ENCODE peak calls at places on chromosomes 6 and 20, in six cellular contexts. One of them, this sample, is unnamed.

GRCh38 chr6:10862361-10862760 is 19.5 kb downstream of the GCM2 start:
- DNase-seq in IMR-90: no peak
- DNase-seq in HEK293T: no peak
- DNase-seq in GM12878: no peak
- DNase-seq in K562: no peak
- DNase-seq in HepG2: no peak
- DNase-seq in this sample: no peak

GRCh38 chr6:34246563-34247391 is 2.0 kb downstream of the SMIM29 start:
- DNase-seq in HepG2: peak; percentile 49
- DNase-seq in IMR-90: peak; percentile 46
- DNase-seq in GM12878: no peak
- DNase-seq in HEK293T: peak; percentile 32
- DNase-seq in K562: peak; percentile 79
- DNase-seq in this sample: no peak

GRCh38 chr6:39801456-39802251 is 9.5 kb downstream of the DAAM2 start:
- DNase-seq in HepG2: peak; percentile 78
- DNase-seq in GM12878: no peak
- DNase-seq in HEK293T: no peak
- DNase-seq in IMR-90: no peak
- DNase-seq in K562: peak; percentile 6
- DNase-seq in this sample: no peak

GRCh38 chr6:25851961-25852360 is 20.1 kb upstream of the SLC17A1 start:
- DNase-seq in IMR-90: no peak
- DNase-seq in K562: no peak
- DNase-seq in GM12878: no peak
- DNase-seq in HEK293T: no peak
- DNase-seq in HepG2: no peak
- DNase-seq in this sample: no peak

GRCh38 chr6:26553739-26554668 is 15.8 kb downstream of the HMGN4 start:
- DNase-seq in K562: peak; percentile 93
- DNase-seq in GM12878: no peak
- DNase-seq in HepG2: peak; percentile 81
- DNase-seq in HEK293T: no peak
- DNase-seq in IMR-90: peak; percentile 92
- DNase-seq in this sample: no peak

GRCh38 chr6:157831424-157832249 is 8.6 kb downstream of the SNX9 start:
- DNase-seq in HEK293T: no peak
- DNase-seq in HepG2: no peak
- DNase-seq in IMR-90: no peak
- DNase-seq in K562: no peak
- DNase-seq in GM12878: no peak
- DNase-seq in this sample: no peak

GRCh38 chr6:165566088-165566828 is 96.8 kb downstream of the PDE10A start:
- DNase-seq in GM12878: no peak
- DNase-seq in HEK293T: no peak
- DNase-seq in K562: no peak
- DNase-seq in HepG2: no peak
- DNase-seq in IMR-90: no peak
- DNase-seq in this sample: no peak

GRCh38 chr6:128710305-128710704 is 172.6 kb upstream of the LAMA2 start:
- DNase-seq in HepG2: no peak
- DNase-seq in GM12878: no peak
- DNase-seq in HEK293T: no peak
- DNase-seq in K562: no peak
- DNase-seq in IMR-90: peak; percentile 61
- DNase-seq in this sample: no peak

GRCh38 chr6:7496266-7496875 is 45.1 kb upstream of the DSP start:
- DNase-seq in GM12878: no peak
- DNase-seq in HEK293T: no peak
- DNase-seq in K562: no peak
- DNase-seq in HepG2: no peak
- DNase-seq in IMR-90: peak; percentile 12
- DNase-seq in this sample: no peak

GRCh38 chr6:44843734-44844133 is 456.2 kb downstream of the CDC5L start:
- DNase-seq in K562: no peak
- DNase-seq in IMR-90: no peak
- DNase-seq in HepG2: no peak
- DNase-seq in HEK293T: no peak
- DNase-seq in GM12878: no peak
- DNase-seq in this sample: no peak

GRCh38 chr6:64874776-64875175 is 832.2 kb downstream of the EYS start:
- DNase-seq in GM12878: no peak
- DNase-seq in HepG2: no peak
- DNase-seq in HEK293T: no peak
- DNase-seq in K562: no peak
- DNase-seq in IMR-90: peak; percentile 21
- DNase-seq in this sample: no peak

GRCh38 chr6:73169633-73170032 is 55.7 kb downstream of the KHDC1L start:
- DNase-seq in HepG2: no peak
- DNase-seq in IMR-90: no peak
- DNase-seq in HEK293T: no peak
- DNase-seq in GM12878: no peak
- DNase-seq in K562: no peak
- DNase-seq in this sample: no peak

GRCh38 chr20:38418509-38419204 is 16.5 kb downstream of the SNHG17 start:
- DNase-seq in HepG2: no peak
- DNase-seq in HEK293T: no peak
- DNase-seq in IMR-90: peak; percentile 40
- DNase-seq in GM12878: no peak
- DNase-seq in K562: peak; percentile 30
- DNase-seq in this sample: no peak

GRCh38 chr6:2823104-2823850 is 18.4 kb downstream of the SERPINB1 start:
- DNase-seq in IMR-90: peak; percentile 36
- DNase-seq in K562: no peak
- DNase-seq in HepG2: no peak
- DNase-seq in HEK293T: no peak
- DNase-seq in GM12878: no peak
- DNase-seq in this sample: no peak

GRCh38 chr6:133392641-133393040 is 151.5 kb downstream of the EYA4 start:
- DNase-seq in GM12878: no peak
- DNase-seq in K562: no peak
- DNase-seq in HepG2: no peak
- DNase-seq in HEK293T: no peak
- DNase-seq in IMR-90: no peak
- DNase-seq in this sample: no peak

GRCh38 chr6:28001751-28002150 is 44.7 kb downstream of the OR2B6 start:
- DNase-seq in HEK293T: no peak
- DNase-seq in IMR-90: no peak
- DNase-seq in GM12878: no peak
- DNase-seq in HepG2: no peak
- DNase-seq in K562: no peak
- DNase-seq in this sample: no peak

GRCh38 chr6:139839506-139840156 is 465.2 kb upstream of the CITED2 start:
- DNase-seq in GM12878: no peak
- DNase-seq in K562: no peak
- DNase-seq in HepG2: no peak
- DNase-seq in IMR-90: no peak
- DNase-seq in HEK293T: no peak
- DNase-seq in this sample: no peak

GRCh38 chr6:168825226-168826077 is 384.5 kb downstream of the SMOC2 start:
- DNase-seq in HepG2: no peak
- DNase-seq in HEK293T: no peak
- DNase-seq in IMR-90: no peak
- DNase-seq in GM12878: no peak
- DNase-seq in K562: no peak
- DNase-seq in this sample: no peak

GRCh38 chr6:148240463-148240845 is 102.2 kb upstream of the SASH1 start:
- DNase-seq in K562: no peak
- DNase-seq in HepG2: no peak
- DNase-seq in GM12878: no peak
- DNase-seq in HEK293T: no peak
- DNase-seq in IMR-90: peak; percentile 86
- DNase-seq in this sample: no peak

GRCh38 chr20:5848711-5849505 is 98.7 kb downstream of the SHLD1 start:
- DNase-seq in HEK293T: no peak
- DNase-seq in GM12878: peak; percentile 24
- DNase-seq in IMR-90: peak; percentile 75
- DNase-seq in K562: no peak
- DNase-seq in HepG2: no peak
- DNase-seq in this sample: no peak

GRCh38 chr20:47940101-47940813 is 155.0 kb upstream of the SULF2 start:
- DNase-seq in HEK293T: no peak
- DNase-seq in K562: no peak
- DNase-seq in IMR-90: no peak
- DNase-seq in HepG2: no peak
- DNase-seq in GM12878: no peak
- DNase-seq in this sample: no peak

GRCh38 chr6:167965602-167966539 is 31.6 kb upstream of the KIF25 start:
- DNase-seq in GM12878: no peak
- DNase-seq in K562: no peak
- DNase-seq in IMR-90: no peak
- DNase-seq in HepG2: no peak
- DNase-seq in HEK293T: no peak
- DNase-seq in this sample: no peak

GRCh38 chr6:104855507-104855906 is 4.2 kb downstream of the HACE1 start:
- DNase-seq in IMR-90: peak; percentile 52
- DNase-seq in K562: no peak
- DNase-seq in HepG2: no peak
- DNase-seq in GM12878: no peak
- DNase-seq in HEK293T: no peak
- DNase-seq in this sample: no peak

GRCh38 chr20:5390719-5391118 is 74.0 kb upstream of the PROKR2 start:
- DNase-seq in HepG2: no peak
- DNase-seq in K562: no peak
- DNase-seq in GM12878: no peak
- DNase-seq in HEK293T: no peak
- DNase-seq in IMR-90: no peak
- DNase-seq in this sample: no peak

GRCh38 chr20:1808101-1808500 is 87.1 kb upstream of the SIRPA start:
- DNase-seq in GM12878: no peak
- DNase-seq in IMR-90: no peak
- DNase-seq in HepG2: no peak
- DNase-seq in HEK293T: no peak
- DNase-seq in K562: no peak
- DNase-seq in this sample: no peak

GRCh38 chr20:1810572-1810925 is 84.7 kb upstream of the SIRPA start:
- DNase-seq in HepG2: no peak
- DNase-seq in HEK293T: no peak
- DNase-seq in GM12878: no peak
- DNase-seq in K562: no peak
- DNase-seq in IMR-90: no peak
- DNase-seq in this sample: no peak

GRCh38 chr20:1807394-1807793 is 87.8 kb upstream of the SIRPA start:
- DNase-seq in K562: no peak
- DNase-seq in GM12878: no peak
- DNase-seq in HEK293T: no peak
- DNase-seq in IMR-90: no peak
- DNase-seq in HepG2: no peak
- DNase-seq in this sample: no peak

GRCh38 chr20:1809611-1810510 is 85.3 kb upstream of the SIRPA start:
- DNase-seq in K562: no peak
- DNase-seq in HEK293T: no peak
- DNase-seq in IMR-90: peak; percentile 77
- DNase-seq in GM12878: no peak
- DNase-seq in HepG2: no peak
- DNase-seq in this sample: peak; percentile 70

DNA sequence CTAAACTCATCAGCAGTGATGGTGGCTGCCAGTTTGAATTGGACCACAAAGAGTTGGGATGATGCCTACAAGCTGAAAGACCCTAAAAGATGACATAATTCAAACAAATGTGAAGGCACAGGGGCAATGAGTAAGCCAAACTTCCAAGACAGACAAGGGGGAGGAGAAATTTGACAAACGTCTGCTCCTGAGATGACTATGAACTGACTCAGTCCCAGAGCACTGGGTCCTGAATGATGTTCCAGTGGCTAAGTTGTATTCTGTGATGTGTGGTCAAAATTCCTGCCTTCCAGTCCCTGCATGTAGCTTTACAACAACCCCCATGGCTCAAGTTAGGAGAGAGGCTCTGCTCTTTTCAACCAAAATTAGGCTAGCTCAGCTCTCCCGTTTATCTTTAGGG is 86.1 kb upstream of the SIRPA start:
- DNase-seq in IMR-90: peak; percentile 92
- DNase-seq in K562: no peak
- DNase-seq in HepG2: peak; percentile 32
- DNase-seq in GM12878: no peak
- DNase-seq in HEK293T: no peak
- DNase-seq in this sample: peak; percentile 81
- TF ChIP-seq BHLHE40 in IMR-90: no peak
- TF ChIP-seq BHLHE40 in K562: no peak
- TF ChIP-seq BHLHE40 in HepG2: no peak
- TF ChIP-seq BHLHE40 in GM12878: no peak
- TF ChIP-seq BHLHE40 in HEK293T: no peak
- TF ChIP-seq BHLHE40 in this sample: no peak

DNA sequence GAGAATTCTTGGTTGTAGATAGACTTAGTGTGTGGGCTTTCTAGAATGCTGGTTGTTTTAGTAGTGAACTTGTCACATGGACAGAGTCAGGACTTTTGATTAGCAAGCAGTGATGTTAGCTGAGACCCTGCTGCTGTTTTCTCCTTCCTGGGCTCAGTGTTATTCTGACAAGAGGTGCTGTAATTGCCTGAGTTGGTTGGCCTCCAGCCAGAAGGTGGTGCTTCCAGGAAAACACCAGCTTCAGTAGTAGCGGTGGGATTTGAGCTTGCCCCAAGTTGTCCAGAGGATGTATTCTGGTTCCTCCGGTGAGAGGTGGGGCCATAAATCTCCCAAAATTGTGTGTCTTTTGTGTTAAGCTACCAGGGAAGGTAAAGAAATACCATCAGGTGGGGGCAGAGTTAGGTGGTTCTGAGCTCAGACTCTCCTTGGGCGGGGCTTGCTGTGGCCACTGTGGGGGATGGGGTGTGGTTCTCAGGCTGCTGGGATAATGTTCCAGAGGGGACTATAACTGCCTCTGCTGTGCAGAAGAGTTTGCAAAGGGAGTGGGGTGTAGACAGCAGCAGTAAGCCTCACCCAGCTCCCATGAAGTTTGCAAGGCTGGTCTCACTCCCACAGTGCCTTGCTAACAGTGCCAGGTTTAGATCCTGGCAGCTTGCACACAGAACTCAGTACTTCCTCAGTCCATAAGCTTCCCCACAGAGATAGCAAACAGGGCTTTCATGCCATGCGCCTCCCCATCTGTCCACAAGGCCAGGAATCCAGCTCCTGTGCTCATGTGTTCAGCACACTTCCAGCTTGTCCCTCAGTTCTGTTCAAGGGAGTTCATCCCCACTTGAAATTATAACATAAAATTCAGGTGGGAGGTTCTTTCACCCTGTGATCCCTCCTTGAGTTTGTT is 278.4 kb upstream of the PTCHD4 start:
- DNase-seq in HEK293T: no peak
- DNase-seq in K562: no peak
- DNase-seq in GM12878: no peak
- DNase-seq in IMR-90: no peak
- DNase-seq in HepG2: no peak
- DNase-seq in this sample: no peak
- TF ChIP-seq BHLHE40 in HEK293T: no peak
- TF ChIP-seq BHLHE40 in K562: no peak
- TF ChIP-seq BHLHE40 in GM12878: no peak
- TF ChIP-seq BHLHE40 in IMR-90: no peak
- TF ChIP-seq BHLHE40 in HepG2: no peak
- TF ChIP-seq BHLHE40 in this sample: no peak

GRCh38 chr6:122825180-122825579 is 36.1 kb downstream of the SMPDL3A start:
- DNase-seq in K562: no peak
- DNase-seq in HepG2: no peak
- DNase-seq in IMR-90: no peak
- DNase-seq in HEK293T: no peak
- DNase-seq in GM12878: no peak
- DNase-seq in this sample: no peak
- TF ChIP-seq BHLHE40 in K562: no peak
- TF ChIP-seq BHLHE40 in HepG2: no peak
- TF ChIP-seq BHLHE40 in IMR-90: no peak
- TF ChIP-seq BHLHE40 in HEK293T: no peak
- TF ChIP-seq BHLHE40 in GM12878: no peak
- TF ChIP-seq BHLHE40 in this sample: no peak

GRCh38 chr6:96923400-96923799 is 1.1 kb upstream of the KLHL32 start:
- DNase-seq in GM12878: no peak
- DNase-seq in IMR-90: no peak
- DNase-seq in HEK293T: no peak
- DNase-seq in HepG2: no peak
- DNase-seq in K562: peak; percentile 20
- DNase-seq in this sample: no peak
- TF ChIP-seq BHLHE40 in GM12878: no peak
- TF ChIP-seq BHLHE40 in IMR-90: no peak
- TF ChIP-seq BHLHE40 in HEK293T: no peak
- TF ChIP-seq BHLHE40 in HepG2: no peak
- TF ChIP-seq BHLHE40 in K562: no peak
- TF ChIP-seq BHLHE40 in this sample: no peak